ENCODE peak calls at places on chromosomes 16 and 17, in ten cellular contexts. Q is ovary; W is transverse colon; T is aorta; F is cardiac muscle cell; G is uterus; J is CD8-positive, alpha-beta memory T cell; R is esophagus squamous epithelium; A is heart right ventricle; Y is heart left ventricle. X is an unnamed sample. For H3K4me1 and H3K9me3, the result is how much of the 10 kb centered on the place peaks cover.

GRCh38 chr17:46800573-46800972 is 17.9 kb downstream of the WNT3 start:
- DNase-seq in Q (no peak), W (no peak), T (no peak), F (no peak), G (no peak), J (no peak), R (no peak), A (no peak), Y (no peak), X (no peak)

GRCh38 chr17:9291912-9292562 is 270.7 kb downstream of the NTN1 start:
- DNase-seq in Q (peak), W (peak), T (peak), F (peak), G (peak), J (no peak), R (no peak), A (peak), Y (peak), X (peak)

GRCh38 chr17:35314415-35315216 is 58.8 kb downstream of the SLFN11 start:
- DNase-seq in Q (no peak), W (no peak), T (no peak), F (no peak), G (no peak), J (no peak), R (no peak), A (no peak), Y (no peak), X (no peak)

GRCh38 chr16:12214509-12214908 is 238.0 kb downstream of the SNX29 start:
- DNase-seq in Q (no peak), W (no peak), T (no peak), F (no peak), G (no peak), J (no peak), R (no peak), A (no peak), Y (no peak), X (no peak)

GRCh38 chr17:69448431-69449102 is 34.1 kb downstream of the MAP2K6 start:
- DNase-seq in Q (peak), W (peak), T (no peak), F (peak), G (no peak), J (no peak), R (no peak), A (no peak), Y (no peak), X (no peak)

GRCh38 chr17:4542726-4543191 is 12.4 kb downstream of the MYBBP1A start:
- DNase-seq in Q (no peak), W (no peak), T (no peak), F (no peak), G (peak), J (no peak), R (no peak), A (no peak), Y (no peak), X (no peak)

GRCh38 chr17:70168044-70168978 is 1.0 kb upstream of the KCNJ2 start:
- DNase-seq in Q (peak), W (peak), T (peak), F (peak), G (peak), J (no peak), R (no peak), A (peak), Y (peak), X (no peak)

GRCh38 chr16:4882633-4883285 is 35.5 kb downstream of the UBN1 start:
- DNase-seq in Q (no peak), W (no peak), T (peak), F (peak), G (no peak), J (no peak), R (no peak), A (peak), Y (peak), X (no peak)

GRCh38 chr17:45131616-45132301 is 556 bp downstream of the PLCD3 start:
- DNase-seq in Q (peak), W (peak), T (peak), F (peak), G (peak), J (peak), R (no peak), A (peak), Y (peak), X (peak)

GRCh38 chr17:47717845-47718621 is 15.0 kb upstream of the TBX21 start:
- DNase-seq in Q (no peak), W (no peak), T (no peak), F (no peak), G (no peak), J (no peak), R (no peak), A (no peak), Y (no peak), X (no peak)

GRCh38 chr16:70590722-70591438 is 55.5 kb upstream of the IL34 start:
- DNase-seq in Q (no peak), W (no peak), T (peak), F (no peak), G (peak), J (no peak), R (no peak), A (peak), Y (no peak), X (no peak)

GRCh38 chr16:73173396-73173795 is 125.5 kb upstream of the ZFHX3 start:
- DNase-seq in Q (no peak), W (no peak), T (no peak), F (no peak), G (peak), J (no peak), R (no peak), A (peak), Y (no peak), X (no peak)

GRCh38 chr17:59380474-59380873 is 49.0 kb downstream of the YPEL2 start:
- DNase-seq in Q (no peak), W (no peak), T (no peak), F (no peak), G (no peak), J (no peak), R (no peak), A (no peak), Y (no peak), X (no peak)
- H3K4me1 ChIP-seq in Q (under half), W (under half), T (under half), F (under half), G (under half), J (under half), R (half or more), A (half or more), Y (half or more), X (under half)

GRCh38 chr16:2764718-2765117 is 12.3 kb downstream of the SRRM2 start:
- DNase-seq in Q (no peak), W (no peak), T (no peak), F (no peak), G (no peak), J (no peak), R (no peak), A (no peak), Y (no peak), X (no peak)

GRCh38 chr16:2767891-2768290 is 9.2 kb downstream of the ELOB start:
- DNase-seq in Q (no peak), W (no peak), T (no peak), F (no peak), G (no peak), J (no peak), R (no peak), A (no peak), Y (no peak), X (peak)

GRCh38 chr16:2766430-2767139 is 10.5 kb downstream of the ELOB start:
- DNase-seq in Q (no peak), W (no peak), T (no peak), F (no peak), G (no peak), J (no peak), R (no peak), A (no peak), Y (no peak), X (no peak)

GRCh38 chr16:2767140-2767731 is 9.8 kb downstream of the ELOB start:
- DNase-seq in Q (no peak), W (no peak), T (no peak), F (no peak), G (no peak), J (no peak), R (no peak), A (no peak), Y (no peak), X (no peak)

DNA sequence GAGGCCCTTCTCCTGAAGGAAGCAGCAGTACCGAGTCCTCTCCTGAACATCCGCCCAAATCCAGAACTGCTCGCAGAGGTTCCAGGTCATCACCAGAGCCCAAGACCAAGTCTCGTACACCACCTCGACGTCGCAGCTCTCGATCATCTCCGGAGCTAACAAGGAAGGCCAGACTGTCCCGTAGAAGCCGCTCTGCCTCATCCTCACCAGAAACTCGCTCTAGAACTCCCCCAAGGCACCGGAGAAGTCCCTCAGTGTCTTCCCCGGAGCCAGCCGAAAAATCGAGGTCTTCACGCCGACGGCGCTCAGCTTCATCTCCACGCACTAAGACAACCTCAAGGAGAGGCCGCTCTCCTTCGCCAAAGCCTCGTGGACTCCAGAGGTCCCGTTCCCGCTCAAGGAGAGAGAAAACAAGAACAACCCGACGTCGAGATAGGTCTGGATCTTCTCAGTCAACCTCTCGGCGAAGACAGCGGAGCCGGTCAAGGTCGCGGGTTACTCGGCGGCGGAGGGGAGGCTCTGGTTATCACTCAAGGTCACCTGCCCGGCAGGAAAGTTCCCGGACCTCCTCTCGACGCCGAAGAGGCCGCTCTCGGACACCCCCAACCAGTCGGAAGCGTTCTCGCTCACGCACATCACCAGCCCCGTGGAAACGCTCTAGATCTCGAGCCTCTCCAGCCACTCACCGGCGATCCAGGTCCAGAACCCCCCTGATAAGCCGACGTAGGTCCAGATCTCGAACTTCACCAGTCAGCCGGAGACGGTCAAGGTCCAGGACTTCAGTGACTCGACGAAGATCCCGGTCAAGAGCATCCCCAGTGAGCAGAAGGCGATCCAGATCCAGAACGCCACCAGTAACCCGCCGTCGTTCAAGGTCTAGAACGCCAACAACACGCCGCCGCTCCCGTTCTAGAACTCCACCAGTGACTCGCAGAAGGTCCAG is 11.3 kb downstream of the ELOB start:
- DNase-seq in Q (no peak), W (no peak), T (no peak), F (no peak), G (no peak), J (no peak), R (no peak), A (no peak), Y (no peak), X (no peak)
- H3K27ac ChIP-seq in Q (no peak), W (no peak), T (no peak), F (no peak), G (no peak), J (no peak), R (no peak), A (no peak), Y (no peak), X (no peak)

DNA sequence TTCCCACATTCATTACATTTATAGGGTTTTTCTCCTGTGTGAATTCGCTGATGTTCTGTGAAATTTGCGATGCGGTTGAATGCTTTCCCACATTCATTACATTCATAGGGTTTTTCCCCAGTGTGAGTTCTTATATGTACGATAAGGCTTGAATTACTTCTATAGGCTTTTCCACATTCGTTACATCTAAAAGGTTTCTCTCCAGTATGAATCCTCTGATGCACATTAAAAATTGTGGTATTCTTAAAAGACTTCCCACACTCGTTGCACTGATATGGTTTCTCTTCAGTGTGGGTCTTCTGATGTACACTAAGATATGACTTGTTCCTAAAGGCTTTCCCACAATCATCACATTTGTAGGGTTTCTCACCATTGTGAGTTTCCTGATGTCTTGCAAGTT is 30.4 kb downstream of the ZNF624 start:
- DNase-seq in Q (no peak), W (no peak), T (no peak), F (no peak), G (no peak), J (no peak), R (no peak), A (no peak), Y (no peak), X (no peak)
- H3K9me3 ChIP-seq in Q (under half), W (half or more), T (under half), F (under half), G (under half), J (under half), R (half or more), A (half or more), Y (under half), X (under half)

DNA sequence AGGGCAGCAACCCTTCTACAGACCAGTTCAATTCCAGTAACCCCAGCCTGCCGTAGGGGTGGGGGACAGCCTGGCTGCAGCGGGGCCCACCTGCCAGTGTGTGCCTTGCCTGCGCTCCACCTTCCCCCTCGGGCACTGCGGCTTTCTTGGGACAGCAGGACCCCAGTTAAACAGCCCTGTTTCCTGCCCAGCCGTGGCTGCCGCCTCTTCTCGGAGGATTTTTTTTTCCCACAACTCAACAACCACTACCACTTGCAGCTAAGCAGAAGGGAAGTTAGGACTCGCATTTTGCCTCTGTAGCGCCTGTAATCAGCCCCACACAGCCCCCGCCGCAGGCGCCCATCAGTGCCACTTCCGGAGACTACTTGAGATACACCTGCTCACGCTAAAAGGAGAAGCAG is 76.1 kb downstream of the RAI1 start:
- DNase-seq in Q (no peak), W (no peak), T (no peak), F (no peak), G (no peak), J (peak), R (no peak), A (no peak), Y (no peak), X (no peak)
- H3K4me1 ChIP-seq in Q (under half), W (under half), T (under half), F (under half), G (under half), J (half or more), R (under half), A (half or more), Y (under half), X (under half)

DNA sequence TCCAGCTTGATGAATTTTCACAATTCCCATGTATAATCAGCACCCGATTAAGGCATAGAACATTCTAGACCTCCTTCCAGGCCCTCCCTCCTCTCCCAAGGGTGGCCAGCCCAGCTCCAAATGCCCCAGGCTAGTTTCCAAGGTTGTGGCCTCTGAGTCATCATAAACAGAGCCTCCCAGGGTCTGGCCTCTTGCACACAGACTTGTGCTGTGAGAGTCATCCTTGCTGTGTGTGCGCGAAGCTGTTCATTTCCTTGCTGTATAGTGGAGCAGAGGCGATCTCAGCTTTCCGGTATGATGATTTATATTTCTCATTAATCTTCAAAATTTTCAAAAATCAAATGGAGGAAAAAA is 20.5 kb upstream of the JPH3 start:
- DNase-seq in Q (peak), W (peak), T (peak), F (no peak), G (peak), J (no peak), R (peak), A (peak), Y (peak), X (no peak)
- H3K27ac ChIP-seq in Q (peak), W (peak), T (peak), F (no peak), G (peak), J (no peak), R (peak), A (peak), Y (peak), X (peak)

DNA sequence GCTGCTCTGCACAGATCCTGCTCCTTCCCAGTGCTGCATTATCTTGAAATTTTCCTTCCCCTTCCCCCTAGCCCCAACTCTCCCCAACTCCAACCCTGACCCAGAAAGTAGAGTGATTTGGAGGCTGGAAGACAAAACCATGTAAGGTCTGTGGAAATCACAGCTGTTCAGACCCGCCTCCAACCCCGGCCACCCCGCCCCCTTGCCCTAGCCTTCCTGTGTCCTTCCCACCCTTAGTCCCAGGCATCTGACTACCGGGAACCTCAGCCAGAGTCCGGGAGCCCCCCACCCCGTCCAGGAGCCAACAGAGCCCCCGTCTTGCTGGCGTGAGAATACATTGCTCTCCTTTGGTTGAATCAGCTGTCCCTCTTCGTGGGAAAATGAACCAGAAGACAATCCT is at the start of gene AOC3:
- DNase-seq in Q (peak), W (peak), T (peak), F (no peak), G (peak), J (no peak), R (no peak), A (peak), Y (peak), X (no peak)
- H3K9me3 ChIP-seq in Q (under half), W (under half), T (under half), F (under half), G (under half), J (under half), R (under half), A (under half), Y (under half), X (under half)

X was measured in Peyer's patch.